ENCODE peak calls at places on chromosomes 2 and 18, in four cellular contexts. Y is fibroblast of mammary gland, S is WERI-Rb-1, M is left lung. X is an unnamed sample.

GRCh38 chr2:128291161-128291843 is 27.4 kb downstream of the HS6ST1 start:
- DNase-seq in Y (no peak), S (no peak), M (no peak), X (no peak)

GRCh38 chr2:46351388-46352141 is 54.4 kb downstream of the EPAS1 start:
- DNase-seq in Y (no peak), S (no peak), M (peak; percentile 57), X (no peak)

GRCh38 chr18:68848242-68848641 is 50.4 kb downstream of the CCDC102B start:
- DNase-seq in Y (no peak), S (no peak), M (no peak), X (peak; percentile 27)

GRCh38 chr2:204431529-204431928 is 113.7 kb upstream of the PARD3B start:
- DNase-seq in Y (no peak), S (no peak), M (no peak), X (no peak)

GRCh38 chr2:100427627-100428258 is 10.3 kb upstream of the CHST10 start:
- DNase-seq in Y (peak; percentile 61), S (peak; percentile 78), M (no peak), X (peak; percentile 61)

GRCh38 chr2:240662681-240663080 is 20.0 kb downstream of the AQP12B start:
- DNase-seq in Y (peak; percentile 6), S (no peak), M (no peak), X (no peak)

GRCh38 chr18:58254873-58255511 is 211.0 kb downstream of the NEDD4L start:
- DNase-seq in Y (no peak), S (no peak), M (no peak), X (no peak)

GRCh38 chr2:127217470-127218325 is 2.4 kb downstream of the CYP27C1 start:
- DNase-seq in Y (no peak), S (no peak), M (no peak), X (no peak)

GRCh38 chr2:95799490-95799889 is 192.1 kb downstream of the ANKRD36C start:
- DNase-seq in Y (no peak), S (no peak), M (no peak), X (peak; percentile 1)

GRCh38 chr2:8307779-8308178 is 374.1 kb upstream of the ID2 start:
- DNase-seq in Y (no peak), S (no peak), M (no peak), X (no peak)

GRCh38 chr2:28986429-28986828 is 5.3 kb downstream of the TOGARAM2 start:
- DNase-seq in Y (no peak), S (no peak), M (no peak), X (peak; percentile 15)

GRCh38 chr2:55420901-55421300 is 1.2 kb upstream of the CCDC88A start:
- DNase-seq in Y (no peak), S (no peak), M (no peak), X (no peak)

GRCh38 chr2:29123584-29124349 is 8.6 kb downstream of the CLIP4 start:
- DNase-seq in Y (peak; percentile 93), S (no peak), M (no peak), X (no peak)

GRCh38 chr2:38578832-38579231 is 23.9 kb downstream of the HNRNPLL start:
- DNase-seq in Y (no peak), S (no peak), M (no peak), X (no peak)

GRCh38 chr2:222673883-222674282 is 2.4 kb downstream of the MOGAT1 start:
- DNase-seq in Y (no peak), S (peak; percentile 25), M (no peak), X (no peak)

GRCh38 chr2:226256709-226257401 is 542.8 kb downstream of the IRS1 start:
- DNase-seq in Y (peak; percentile 3), S (no peak), M (no peak), X (no peak)

GRCh38 chr2:224793961-224794360 is 77.8 kb upstream of the CCDC195 start:
- DNase-seq in Y (peak; percentile 65), S (no peak), M (no peak), X (no peak)

GRCh38 chr18:22827741-22828140 is 105.4 kb upstream of the RBBP8 start:
- DNase-seq in Y (no peak), S (no peak), M (no peak), X (no peak)

GRCh38 chr18:57446322-57446721 is 11.1 kb downstream of the ONECUT2 start:
- DNase-seq in Y (peak; percentile 24), S (peak; percentile 70), M (no peak), X (no peak)

GRCh38 chr2:160871096-160871495 is 289.1 kb upstream of the TANK start:
- DNase-seq in Y (peak; percentile 61), S (no peak), M (no peak), X (no peak)

GRCh38 chr18:57942090-57942489 is 101.9 kb upstream of the NEDD4L start:
- DNase-seq in Y (no peak), S (no peak), M (no peak), X (no peak)

GRCh38 chr2:215929602-215930335 is 83.6 kb downstream of the MREG start:
- DNase-seq in Y (peak; percentile 59), S (no peak), M (no peak), X (no peak)

DNA sequence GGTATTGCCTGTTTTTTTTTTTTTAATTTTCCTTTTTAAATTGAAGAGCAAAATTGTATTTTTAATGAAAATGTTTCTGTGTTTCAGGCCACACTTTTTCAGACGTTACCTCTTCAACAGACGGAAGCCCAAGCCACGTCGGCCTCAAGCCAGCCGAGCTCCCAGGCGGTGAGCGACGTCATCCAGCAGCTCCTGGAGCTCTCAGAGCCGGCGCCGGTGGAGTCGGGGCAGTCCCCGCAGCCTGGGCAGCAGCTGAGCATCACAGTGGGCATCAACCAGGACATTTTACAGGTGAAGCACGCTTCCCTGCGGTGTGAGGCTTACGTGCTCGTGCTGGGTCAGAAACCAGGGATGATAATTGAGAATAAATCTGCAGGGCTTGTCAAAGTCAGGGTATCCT is 57.7 kb downstream of the ZNF236 start:
- DNase-seq in Y (no peak), S (no peak), M (no peak), X (no peak)
- H3K4me3 ChIP-seq in Y (no peak overlapping the region), S (no peak overlapping the region), M (no peak overlapping the region), X (no peak overlapping the region)

GRCh38 chr18:54702687-54703086 is 111.6 kb downstream of the DYNAP start:
- DNase-seq in Y (peak; percentile 54), S (no peak), M (no peak), X (no peak)

GRCh38 chr18:54696616-54697293 is 105.7 kb downstream of the DYNAP start:
- DNase-seq in Y (no peak), S (no peak), M (no peak), X (no peak)

DNA sequence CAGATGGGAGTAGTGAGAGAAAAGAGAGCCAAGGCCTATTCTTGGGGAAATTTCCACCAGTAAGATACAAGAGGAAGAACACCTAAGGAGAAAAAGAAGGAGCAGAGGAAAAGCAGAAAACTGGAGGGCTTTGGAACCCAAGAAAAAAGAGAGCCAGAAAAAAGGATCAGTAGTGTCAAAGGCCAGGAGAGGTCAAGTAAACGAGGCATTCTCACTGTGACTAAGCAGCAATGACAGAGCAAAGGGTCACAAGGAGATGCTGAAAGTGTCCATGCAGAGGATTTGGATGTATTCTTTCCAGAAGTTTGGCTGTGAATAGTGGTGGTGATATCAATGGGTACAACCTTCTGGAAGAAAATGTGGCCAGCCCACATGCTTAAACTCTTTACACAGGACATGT is 109.5 kb downstream of the DYNAP start:
- DNase-seq in Y (peak; percentile 7), S (no peak), M (no peak), X (no peak)
- H3K4me3 ChIP-seq in Y (no peak overlapping the region), S (no peak overlapping the region), M (no peak overlapping the region), X (no peak overlapping the region)

GRCh38 chr2:3075941-3076340 is 301.7 kb downstream of the EIPR1 start:
- DNase-seq in Y (no peak), S (no peak), M (no peak), X (no peak)

GRCh38 chr2:3078684-3079083 is 298.9 kb downstream of the EIPR1 start:
- DNase-seq in Y (no peak), S (no peak), M (no peak), X (no peak)

GRCh38 chr2:3075316-3075715 is 302.3 kb downstream of the EIPR1 start:
- DNase-seq in Y (no peak), S (no peak), M (no peak), X (no peak)

GRCh38 chr2:3079466-3079865 is 298.2 kb downstream of the EIPR1 start:
- DNase-seq in Y (no peak), S (no peak), M (no peak), X (no peak)

DNA sequence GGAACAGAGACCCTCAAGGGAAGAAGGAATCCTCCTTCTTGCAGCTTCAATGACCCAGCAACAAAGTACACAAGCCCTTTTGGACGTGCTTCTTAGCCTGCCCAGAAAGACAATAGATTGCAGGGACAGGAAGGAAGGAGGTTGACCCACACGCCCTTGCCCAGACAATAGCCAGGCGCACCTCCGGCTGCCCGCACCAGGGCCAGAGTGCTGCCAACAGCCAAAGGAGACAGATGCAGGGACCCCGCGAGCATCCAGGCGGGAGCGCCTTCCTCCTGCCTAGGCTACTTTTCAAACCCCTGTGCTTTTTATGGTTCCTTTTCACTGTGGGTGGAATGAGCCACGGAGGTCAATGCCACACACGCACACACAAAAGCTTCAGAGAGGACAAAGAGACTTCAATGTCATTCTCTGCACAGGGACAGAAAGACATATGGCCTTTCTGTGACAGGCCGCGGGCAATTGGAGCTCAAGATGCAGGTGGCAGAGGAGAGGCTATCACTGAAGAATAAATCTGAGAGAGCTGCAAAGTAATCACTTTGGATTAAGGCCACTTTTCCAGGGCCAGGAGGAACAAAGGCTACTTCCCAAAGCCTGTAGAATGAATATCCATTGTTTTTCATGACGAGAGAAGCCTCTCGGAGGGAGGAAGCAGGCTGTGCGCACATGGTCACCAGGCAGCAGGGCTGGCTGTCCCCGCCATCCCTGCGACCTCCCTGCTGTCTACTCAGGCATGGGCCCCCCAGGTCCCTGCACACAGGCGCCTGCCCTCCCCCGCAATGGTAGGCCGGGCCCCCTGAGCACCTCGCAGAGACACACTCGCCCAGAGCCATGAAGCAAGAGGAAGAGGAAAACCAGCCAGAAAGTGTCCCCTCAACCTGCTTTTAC is 300.5 kb downstream of the EIPR1 start:
- DNase-seq in Y (no peak), S (peak; percentile 86), M (no peak), X (peak; percentile 59)
- H3K4me3 ChIP-seq in Y (no peak overlapping the region), S (no peak overlapping the region), M (no peak overlapping the region), X (no peak overlapping the region)

DNA sequence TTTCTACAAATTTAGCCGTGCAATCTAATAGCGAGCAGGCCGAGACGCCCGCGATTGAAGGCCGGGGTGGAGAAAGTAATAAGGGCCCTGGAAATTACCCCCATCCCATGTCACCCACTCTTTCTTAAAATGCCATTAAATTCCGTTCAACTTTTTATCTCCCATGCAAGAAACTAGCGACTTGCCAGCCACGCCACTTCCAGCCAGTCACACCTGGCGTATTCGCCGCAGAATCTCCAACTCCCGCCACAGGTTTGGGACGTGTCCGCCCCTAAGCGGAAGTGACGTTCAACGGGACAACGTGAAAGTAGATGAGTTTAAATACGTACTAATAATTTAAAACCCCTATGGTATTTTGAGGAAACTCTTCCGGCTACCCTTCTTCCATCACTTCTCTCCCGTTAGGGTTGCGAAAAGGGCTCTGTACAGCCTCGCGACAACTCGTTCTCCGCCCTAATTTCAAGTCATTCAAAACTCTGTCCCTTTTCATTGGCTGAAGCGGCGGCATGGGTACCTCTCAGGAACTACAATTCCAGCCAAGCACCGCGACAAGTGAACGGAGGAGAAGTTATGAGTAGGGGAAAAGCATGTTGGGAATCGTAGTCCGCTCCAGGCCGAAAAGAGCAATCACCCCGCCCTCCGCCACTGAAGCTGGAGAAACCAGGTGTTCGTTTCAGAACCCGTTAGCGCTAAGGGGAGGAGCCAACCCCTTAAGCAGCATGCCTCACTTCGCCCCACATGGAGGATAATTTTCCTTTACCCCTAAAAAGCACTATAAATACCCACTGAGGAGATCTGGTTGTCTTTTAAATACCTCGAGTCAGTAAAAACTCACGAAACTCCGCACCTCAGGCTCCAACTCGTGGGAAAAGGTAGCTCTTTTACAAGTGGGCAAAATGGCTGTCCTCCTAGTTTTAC is at the start of gene ZRANB3:
- DNase-seq in Y (peak; percentile 98), S (peak; percentile 97), M (peak; percentile 96), X (peak; percentile 78)
- H3K4me3 ChIP-seq in Y (peak within 1 kb of the TSS; percentile 74), S (peak within 1 kb of the TSS; percentile 61), M (peak within 1 kb of the TSS; percentile 84), X (peak within 1 kb of the TSS; percentile 82)

GRCh38 chr2:43178602-43179542 is 47.5 kb downstream of the ZFP36L2 start:
- DNase-seq in Y (peak; percentile 88), S (no peak), M (peak; percentile 79), X (peak; percentile 59)
- H3K4me3 ChIP-seq in Y (no peak overlapping the region), S (no peak overlapping the region), M (no peak overlapping the region), X (no peak overlapping the region)